ENCODE peak calls at places on chromosomes 7 and 10, in five cellular contexts. One of them, this sample, is unnamed.

GRCh38 chr10:76251773-76252617 is 820.6 kb downstream of the LRMDA start:
- DNase-seq in mesenchymal stem cell: peak
- DNase-seq in neuronal stem cell: no peak
- DNase-seq in H9: no peak
- DNase-seq in IMR-90: peak
- DNase-seq in this sample: no peak

GRCh38 chr7:112205348-112206237 is 606 bp downstream of the DOCK4 start:
- DNase-seq in mesenchymal stem cell: peak
- DNase-seq in H9: peak
- DNase-seq in neuronal stem cell: peak
- DNase-seq in IMR-90: peak
- DNase-seq in this sample: peak

GRCh38 chr7:90701021-90701420 is 104.9 kb downstream of the CDK14 start:
- DNase-seq in mesenchymal stem cell: no peak
- DNase-seq in neuronal stem cell: no peak
- DNase-seq in H9: no peak
- DNase-seq in IMR-90: no peak
- DNase-seq in this sample: peak

GRCh38 chr10:48470893-48471805 is 133.7 kb downstream of the ARHGAP22 start:
- DNase-seq in mesenchymal stem cell: peak
- DNase-seq in neuronal stem cell: no peak
- DNase-seq in H9: peak
- DNase-seq in IMR-90: peak
- DNase-seq in this sample: no peak

GRCh38 chr7:129169705-129170319 is 18.6 kb upstream of the SMO start:
- DNase-seq in H9: peak
- DNase-seq in IMR-90: no peak
- DNase-seq in neuronal stem cell: no peak
- DNase-seq in mesenchymal stem cell: peak
- DNase-seq in this sample: peak

GRCh38 chr7:101553771-101554445 is 75.2 kb downstream of the MYL10 start:
- DNase-seq in IMR-90: no peak
- DNase-seq in neuronal stem cell: no peak
- DNase-seq in H9: peak
- DNase-seq in mesenchymal stem cell: no peak
- DNase-seq in this sample: no peak

GRCh38 chr7:98200364-98200763 is 10.9 kb upstream of the BHLHA15 start:
- DNase-seq in mesenchymal stem cell: no peak
- DNase-seq in H9: no peak
- DNase-seq in neuronal stem cell: no peak
- DNase-seq in IMR-90: no peak
- DNase-seq in this sample: no peak

GRCh38 chr10:96416643-96417042 is 57.8 kb upstream of the OPALIN start:
- DNase-seq in H9: no peak
- DNase-seq in mesenchymal stem cell: peak
- DNase-seq in IMR-90: no peak
- DNase-seq in neuronal stem cell: no peak
- DNase-seq in this sample: no peak

GRCh38 chr10:78865931-78866717 is 202.6 kb upstream of the ZMIZ1 start:
- DNase-seq in H9: no peak
- DNase-seq in neuronal stem cell: no peak
- DNase-seq in IMR-90: no peak
- DNase-seq in mesenchymal stem cell: no peak
- DNase-seq in this sample: no peak

GRCh38 chr7:36207451-36208291 is 54.6 kb downstream of the EEPD1 start:
- DNase-seq in neuronal stem cell: no peak
- DNase-seq in IMR-90: peak
- DNase-seq in H9: no peak
- DNase-seq in mesenchymal stem cell: peak
- DNase-seq in this sample: no peak

GRCh38 chr7:148590533-148590932 is at the start of gene C7orf33:
- DNase-seq in IMR-90: no peak
- DNase-seq in mesenchymal stem cell: no peak
- DNase-seq in neuronal stem cell: no peak
- DNase-seq in H9: no peak
- DNase-seq in this sample: no peak

GRCh38 chr7:4634166-4634565 is 47.9 kb upstream of the FOXK1 start:
- DNase-seq in IMR-90: no peak
- DNase-seq in H9: no peak
- DNase-seq in mesenchymal stem cell: no peak
- DNase-seq in neuronal stem cell: no peak
- DNase-seq in this sample: no peak

GRCh38 chr7:64876792-64877713 is 26.0 kb upstream of the ZNF273 start:
- DNase-seq in neuronal stem cell: peak
- DNase-seq in mesenchymal stem cell: no peak
- DNase-seq in H9: peak
- DNase-seq in IMR-90: no peak
- DNase-seq in this sample: peak

GRCh38 chr7:2838873-2839578 is 5.1 kb downstream of the GNA12 start:
- DNase-seq in H9: no peak
- DNase-seq in IMR-90: no peak
- DNase-seq in mesenchymal stem cell: no peak
- DNase-seq in neuronal stem cell: no peak
- DNase-seq in this sample: no peak

GRCh38 chr7:151012921-151013347 is 11.4 kb downstream of the ATG9B start:
- DNase-seq in IMR-90: no peak
- DNase-seq in mesenchymal stem cell: peak
- DNase-seq in H9: peak
- DNase-seq in neuronal stem cell: no peak
- DNase-seq in this sample: peak

GRCh38 chr10:101341438-101341837 is 12.5 kb upstream of the BTRC start:
- DNase-seq in H9: no peak
- DNase-seq in IMR-90: no peak
- DNase-seq in neuronal stem cell: no peak
- DNase-seq in mesenchymal stem cell: no peak
- DNase-seq in this sample: no peak

GRCh38 chr7:16803881-16804673 is 722 bp downstream of the AGR2 start:
- DNase-seq in H9: no peak
- DNase-seq in neuronal stem cell: no peak
- DNase-seq in IMR-90: peak
- DNase-seq in mesenchymal stem cell: peak
- DNase-seq in this sample: no peak

GRCh38 chr10:77634939-77635338 is 2.7 kb downstream of the KCNMA1 start:
- DNase-seq in IMR-90: no peak
- DNase-seq in H9: no peak
- DNase-seq in mesenchymal stem cell: no peak
- DNase-seq in neuronal stem cell: no peak
- DNase-seq in this sample: no peak

GRCh38 chr10:77629775-77630565 is 7.6 kb downstream of the KCNMA1 start:
- DNase-seq in mesenchymal stem cell: peak
- DNase-seq in H9: no peak
- DNase-seq in neuronal stem cell: no peak
- DNase-seq in IMR-90: peak
- DNase-seq in this sample: no peak

GRCh38 chr10:77628906-77629730 is 8.5 kb downstream of the KCNMA1 start:
- DNase-seq in IMR-90: peak
- DNase-seq in neuronal stem cell: no peak
- DNase-seq in H9: no peak
- DNase-seq in mesenchymal stem cell: peak
- DNase-seq in this sample: no peak

GRCh38 chr10:77633376-77633775 is 4.2 kb downstream of the KCNMA1 start:
- DNase-seq in mesenchymal stem cell: no peak
- DNase-seq in neuronal stem cell: no peak
- DNase-seq in IMR-90: no peak
- DNase-seq in H9: no peak
- DNase-seq in this sample: no peak

GRCh38 chr10:77631241-77631640 is 6.4 kb downstream of the KCNMA1 start:
- DNase-seq in mesenchymal stem cell: no peak
- DNase-seq in neuronal stem cell: no peak
- DNase-seq in IMR-90: no peak
- DNase-seq in H9: no peak
- DNase-seq in this sample: no peak
- H3K4ac ChIP-seq in mesenchymal stem cell: peak
- H3K4ac ChIP-seq in neuronal stem cell: no peak
- H3K4ac ChIP-seq in IMR-90: no peak
- H3K4ac ChIP-seq in H9: no peak
- H3K4ac ChIP-seq in this sample: no peak

GRCh38 chr7:1275685-1276424 is 43.2 kb downstream of the UNCX start:
- DNase-seq in mesenchymal stem cell: no peak
- DNase-seq in IMR-90: no peak
- DNase-seq in neuronal stem cell: no peak
- DNase-seq in H9: no peak
- DNase-seq in this sample: peak
- H3K9ac ChIP-seq in mesenchymal stem cell: no peak
- H3K9ac ChIP-seq in IMR-90: no peak
- H3K9ac ChIP-seq in neuronal stem cell: no peak
- H3K9ac ChIP-seq in H9: no peak
- H3K9ac ChIP-seq in this sample: no peak

DNA sequence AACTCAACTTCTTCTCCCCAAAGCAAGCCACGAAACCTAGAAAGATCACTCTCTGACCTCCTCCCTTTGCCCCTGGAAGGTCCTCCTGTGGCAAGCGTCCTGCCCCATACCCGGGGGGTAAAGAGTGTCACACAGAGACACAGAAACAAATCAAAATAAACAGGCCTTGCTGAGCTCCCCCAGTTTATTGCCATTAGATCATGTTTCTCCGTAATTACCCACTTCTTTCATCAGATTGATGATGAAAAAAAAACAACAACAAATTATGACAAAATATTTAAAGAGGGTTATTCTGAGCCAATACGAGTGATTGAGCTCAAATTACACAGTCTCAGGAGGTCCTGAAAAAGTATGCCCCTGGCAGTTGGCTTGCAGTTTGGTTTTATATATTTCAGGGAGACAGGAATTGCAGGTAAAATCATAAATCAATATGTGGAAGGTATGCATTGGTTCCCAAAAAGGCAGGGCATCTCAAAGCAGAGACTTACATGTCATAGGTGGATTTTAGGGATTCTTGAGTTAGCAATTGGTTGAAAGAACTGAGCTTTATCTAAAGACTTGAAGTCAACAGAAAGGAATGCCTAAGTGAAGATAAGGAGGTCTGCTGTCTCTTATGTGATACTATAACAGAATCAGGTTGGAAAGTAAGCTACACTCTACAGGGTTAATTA is 86.2 kb downstream of the APBB1IP start:
- DNase-seq in neuronal stem cell: no peak
- DNase-seq in mesenchymal stem cell: no peak
- DNase-seq in IMR-90: no peak
- DNase-seq in H9: no peak
- DNase-seq in this sample: peak
- H3K4ac ChIP-seq in neuronal stem cell: no peak
- H3K4ac ChIP-seq in mesenchymal stem cell: no peak
- H3K4ac ChIP-seq in IMR-90: no peak
- H3K4ac ChIP-seq in H9: no peak
- H3K4ac ChIP-seq in this sample: peak

DNA sequence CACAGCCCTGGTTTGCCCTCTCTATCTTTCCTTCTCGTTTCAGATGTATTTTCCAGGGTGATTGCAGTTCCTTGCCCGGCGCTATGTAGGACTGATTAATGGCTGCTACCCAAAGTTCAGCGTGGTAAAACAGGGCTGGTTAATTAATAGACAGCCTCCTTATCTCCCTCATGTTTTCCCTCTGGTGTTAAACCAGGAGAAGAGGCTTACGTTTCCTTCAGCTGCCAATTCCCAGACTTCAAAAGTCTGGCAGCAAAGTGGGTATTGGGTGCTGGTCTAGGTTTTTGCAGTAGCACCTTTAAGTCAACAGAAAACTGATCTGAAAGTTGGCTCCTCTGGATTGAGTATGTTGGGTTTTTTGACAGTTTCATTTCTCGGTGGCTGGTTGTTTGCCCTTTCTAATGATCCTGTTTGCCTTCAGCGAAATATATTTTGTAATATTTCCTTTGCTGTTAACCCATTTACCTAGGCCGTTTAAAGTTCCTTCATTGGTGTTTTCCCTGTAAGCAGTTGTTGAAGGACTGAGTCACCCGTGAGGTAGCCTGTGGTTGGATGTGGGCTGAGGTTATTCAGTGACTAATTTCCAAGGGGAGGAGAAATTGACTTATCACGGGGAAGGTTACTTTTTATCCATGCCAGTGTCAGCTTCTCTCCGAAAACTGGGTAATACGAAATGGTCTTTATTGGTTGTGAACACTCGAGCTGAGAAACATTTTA is 257.1 kb downstream of the KIAA1217 start:
- DNase-seq in H9: no peak
- DNase-seq in mesenchymal stem cell: peak
- DNase-seq in IMR-90: peak
- DNase-seq in neuronal stem cell: no peak
- DNase-seq in this sample: no peak
- H3K9ac ChIP-seq in H9: no peak
- H3K9ac ChIP-seq in mesenchymal stem cell: peak
- H3K9ac ChIP-seq in IMR-90: peak
- H3K9ac ChIP-seq in neuronal stem cell: no peak
- H3K9ac ChIP-seq in this sample: no peak

GRCh38 chr10:21649441-21649872 is 115.4 kb downstream of the MLLT10 start:
- DNase-seq in mesenchymal stem cell: no peak
- DNase-seq in H9: no peak
- DNase-seq in IMR-90: no peak
- DNase-seq in neuronal stem cell: no peak
- DNase-seq in this sample: peak
- H3K4ac ChIP-seq in mesenchymal stem cell: no peak
- H3K4ac ChIP-seq in H9: no peak
- H3K4ac ChIP-seq in IMR-90: no peak
- H3K4ac ChIP-seq in neuronal stem cell: no peak
- H3K4ac ChIP-seq in this sample: no peak

This sample was measured in mesendoderm.